ENCODE peak calls at places on chromosomes 5 and 9, in nine cellular contexts. P, K, B, C, M, I, E, Z and F are unnamed samples.

GRCh38 chr9:113222482-113222841 is 1.1 kb downstream of the SLC31A1 start:
- DNase-seq in P (no peak), K (no peak), B (no peak), C (no peak), M (no peak), I (no peak), E (no peak), Z (no peak), F (peak; percentile 41)

GRCh38 chr5:99004960-99005359 is 76.2 kb upstream of the CHD1 start:
- DNase-seq in P (no peak), K (no peak), B (no peak), C (no peak), M (no peak), I (no peak), E (no peak), Z (no peak), F (no peak)

GRCh38 chr9:133560311-133560710 is 25.8 kb downstream of the ADAMTSL2 start:
- DNase-seq in P (peak; percentile 76), K (no peak), B (no peak), C (no peak), M (no peak), I (peak; percentile 54), E (no peak), Z (no peak), F (no peak)

GRCh38 chr5:19886123-19886921 is 101.7 kb downstream of the CDH18 start:
- DNase-seq in P (no peak), K (no peak), B (no peak), C (no peak), M (no peak), I (no peak), E (no peak), Z (no peak), F (peak; percentile 84)

GRCh38 chr5:168073991-168074800 is 217.2 kb upstream of the WWC1 start:
- DNase-seq in P (no peak), K (no peak), B (no peak), C (no peak), M (no peak), I (no peak), E (no peak), Z (no peak), F (peak; percentile 41)

GRCh38 chr5:145450286-145450969 is 384.7 kb downstream of the PRELID2 start:
- DNase-seq in P (no peak), K (no peak), B (no peak), C (no peak), M (no peak), I (no peak), E (no peak), Z (no peak), F (peak; percentile 57)

GRCh38 chr9:133188006-133188842 is 20.8 kb downstream of the OBP2B start:
- DNase-seq in P (no peak), K (peak; percentile 75), B (peak; percentile 44), C (peak; percentile 88), M (no peak), I (no peak), E (peak; percentile 80), Z (no peak), F (peak; percentile 14)

GRCh38 chr9:38527507-38527906 is 92.9 kb downstream of the ANKRD18A start:
- DNase-seq in P (no peak), K (no peak), B (no peak), C (no peak), M (no peak), I (no peak), E (no peak), Z (no peak), F (no peak)

GRCh38 chr5:137822158-137822764 is 45.4 kb upstream of the MYOT start:
- DNase-seq in P (peak; percentile 44), K (peak; percentile 63), B (no peak), C (peak; percentile 63), M (no peak), I (no peak), E (no peak), Z (no peak), F (peak; percentile 55)

GRCh38 chr5:11292648-11293356 is 531.8 kb upstream of the DAP start:
- DNase-seq in P (no peak), K (no peak), B (no peak), C (no peak), M (no peak), I (no peak), E (no peak), Z (no peak), F (no peak)